ENCODE peak calls at places on chromosomes 3 and 15, in eight cellular contexts. One of them, this sample, is unnamed.

GRCh38 chr15:45136378-45136764 is 6.6 kb downstream of the DUOX1 start:
- DNase-seq in RCC 7860: no peak
- DNase-seq in NCI-H2029: no peak
- DNase-seq in body of pancreas: no peak
- DNase-seq in stimulated activated CD4-positive, alpha-beta T cell treated with anti-CD3 and anti-CD28 coated beads, Interleukin-15, amount 100 ng/mL, for 1 hour: no peak
- DNase-seq in left ventricle myocardium inferior: no peak
- DNase-seq in NAMALWA: peak; percentile 17
- DNase-seq in Karpas-422: no peak
- DNase-seq in this sample: no peak

GRCh38 chr3:69558912-69559311 is 173.0 kb upstream of the FRMD4B start:
- DNase-seq in RCC 7860: no peak
- DNase-seq in NCI-H2029: peak; percentile 61
- DNase-seq in body of pancreas: peak; percentile 79
- DNase-seq in stimulated activated CD4-positive, alpha-beta T cell treated with anti-CD3 and anti-CD28 coated beads, Interleukin-15, amount 100 ng/mL, for 1 hour: no peak
- DNase-seq in left ventricle myocardium inferior: no peak
- DNase-seq in NAMALWA: no peak
- DNase-seq in Karpas-422: no peak
- DNase-seq in this sample: no peak

GRCh38 chr15:70523192-70523591 is 240.2 kb downstream of the UACA start:
- DNase-seq in RCC 7860: no peak
- DNase-seq in NCI-H2029: no peak
- DNase-seq in body of pancreas: no peak
- DNase-seq in stimulated activated CD4-positive, alpha-beta T cell treated with anti-CD3 and anti-CD28 coated beads, Interleukin-15, amount 100 ng/mL, for 1 hour: no peak
- DNase-seq in left ventricle myocardium inferior: no peak
- DNase-seq in NAMALWA: no peak
- DNase-seq in Karpas-422: no peak
- DNase-seq in this sample: no peak

GRCh38 chr3:121667333-121667732 is 6.6 kb upstream of the HCLS1 start:
- DNase-seq in RCC 7860: no peak
- DNase-seq in NCI-H2029: no peak
- DNase-seq in body of pancreas: peak; percentile 23
- DNase-seq in stimulated activated CD4-positive, alpha-beta T cell treated with anti-CD3 and anti-CD28 coated beads, Interleukin-15, amount 100 ng/mL, for 1 hour: no peak
- DNase-seq in left ventricle myocardium inferior: no peak
- DNase-seq in NAMALWA: no peak
- DNase-seq in Karpas-422: no peak
- DNase-seq in this sample: no peak

GRCh38 chr15:59594493-59594942 is 17.1 kb upstream of the GCNT3 start:
- DNase-seq in RCC 7860: peak; percentile 99
- DNase-seq in NCI-H2029: no peak
- DNase-seq in body of pancreas: peak; percentile 52
- DNase-seq in stimulated activated CD4-positive, alpha-beta T cell treated with anti-CD3 and anti-CD28 coated beads, Interleukin-15, amount 100 ng/mL, for 1 hour: no peak
- DNase-seq in left ventricle myocardium inferior: no peak
- DNase-seq in NAMALWA: no peak
- DNase-seq in Karpas-422: no peak
- DNase-seq in this sample: no peak

GRCh38 chr15:46933332-46933731 is 784.0 kb upstream of the SEMA6D start:
- DNase-seq in RCC 7860: no peak
- DNase-seq in NCI-H2029: no peak
- DNase-seq in body of pancreas: no peak
- DNase-seq in stimulated activated CD4-positive, alpha-beta T cell treated with anti-CD3 and anti-CD28 coated beads, Interleukin-15, amount 100 ng/mL, for 1 hour: no peak
- DNase-seq in left ventricle myocardium inferior: no peak
- DNase-seq in NAMALWA: no peak
- DNase-seq in Karpas-422: no peak
- DNase-seq in this sample: no peak

GRCh38 chr15:28459279-28459678 is 73.5 kb downstream of the GOLGA8G start:
- DNase-seq in RCC 7860: peak; percentile 2
- DNase-seq in NCI-H2029: no peak
- DNase-seq in body of pancreas: no peak
- DNase-seq in stimulated activated CD4-positive, alpha-beta T cell treated with anti-CD3 and anti-CD28 coated beads, Interleukin-15, amount 100 ng/mL, for 1 hour: no peak
- DNase-seq in left ventricle myocardium inferior: no peak
- DNase-seq in NAMALWA: peak; percentile 0
- DNase-seq in Karpas-422: peak; percentile 37
- DNase-seq in this sample: no peak

GRCh38 chr15:40328711-40329240 is 5.3 kb downstream of the INAFM2 start:
- DNase-seq in RCC 7860: no peak
- DNase-seq in NCI-H2029: no peak
- DNase-seq in body of pancreas: no peak
- DNase-seq in stimulated activated CD4-positive, alpha-beta T cell treated with anti-CD3 and anti-CD28 coated beads, Interleukin-15, amount 100 ng/mL, for 1 hour: no peak
- DNase-seq in left ventricle myocardium inferior: no peak
- DNase-seq in NAMALWA: no peak
- DNase-seq in Karpas-422: no peak
- DNase-seq in this sample: no peak

GRCh38 chr15:58432421-58432820 is 630 bp downstream of the LIPC start:
- DNase-seq in RCC 7860: no peak
- DNase-seq in NCI-H2029: no peak
- DNase-seq in body of pancreas: no peak
- DNase-seq in stimulated activated CD4-positive, alpha-beta T cell treated with anti-CD3 and anti-CD28 coated beads, Interleukin-15, amount 100 ng/mL, for 1 hour: no peak
- DNase-seq in left ventricle myocardium inferior: no peak
- DNase-seq in NAMALWA: no peak
- DNase-seq in Karpas-422: no peak
- DNase-seq in this sample: no peak

GRCh38 chr15:66784174-66784573 is 82.1 kb downstream of the SMAD6 start:
- DNase-seq in RCC 7860: no peak
- DNase-seq in NCI-H2029: no peak
- DNase-seq in body of pancreas: no peak
- DNase-seq in stimulated activated CD4-positive, alpha-beta T cell treated with anti-CD3 and anti-CD28 coated beads, Interleukin-15, amount 100 ng/mL, for 1 hour: no peak
- DNase-seq in left ventricle myocardium inferior: no peak
- DNase-seq in NAMALWA: no peak
- DNase-seq in Karpas-422: no peak
- DNase-seq in this sample: no peak

GRCh38 chr3:158920375-158920774 is 118.5 kb downstream of the MFSD1 start:
- DNase-seq in RCC 7860: no peak
- DNase-seq in NCI-H2029: no peak
- DNase-seq in body of pancreas: no peak
- DNase-seq in stimulated activated CD4-positive, alpha-beta T cell treated with anti-CD3 and anti-CD28 coated beads, Interleukin-15, amount 100 ng/mL, for 1 hour: no peak
- DNase-seq in left ventricle myocardium inferior: no peak
- DNase-seq in NAMALWA: no peak
- DNase-seq in Karpas-422: no peak
- DNase-seq in this sample: no peak

GRCh38 chr3:69092030-69092513 is 7.3 kb downstream of the ARL6IP5 start:
- DNase-seq in RCC 7860: no peak
- DNase-seq in NCI-H2029: no peak
- DNase-seq in body of pancreas: no peak
- DNase-seq in stimulated activated CD4-positive, alpha-beta T cell treated with anti-CD3 and anti-CD28 coated beads, Interleukin-15, amount 100 ng/mL, for 1 hour: no peak
- DNase-seq in left ventricle myocardium inferior: no peak
- DNase-seq in NAMALWA: peak; percentile 56
- DNase-seq in Karpas-422: peak; percentile 78
- DNase-seq in this sample: no peak

GRCh38 chr15:77455696-77456293 is 35.1 kb downstream of the HMG20A start:
- DNase-seq in RCC 7860: no peak
- DNase-seq in NCI-H2029: no peak
- DNase-seq in body of pancreas: peak; percentile 3
- DNase-seq in stimulated activated CD4-positive, alpha-beta T cell treated with anti-CD3 and anti-CD28 coated beads, Interleukin-15, amount 100 ng/mL, for 1 hour: no peak
- DNase-seq in left ventricle myocardium inferior: no peak
- DNase-seq in NAMALWA: no peak
- DNase-seq in Karpas-422: no peak
- DNase-seq in this sample: no peak

GRCh38 chr3:88984832-88985231 is 122.6 kb upstream of the EPHA3 start:
- DNase-seq in RCC 7860: no peak
- DNase-seq in NCI-H2029: no peak
- DNase-seq in body of pancreas: no peak
- DNase-seq in stimulated activated CD4-positive, alpha-beta T cell treated with anti-CD3 and anti-CD28 coated beads, Interleukin-15, amount 100 ng/mL, for 1 hour: no peak
- DNase-seq in left ventricle myocardium inferior: no peak
- DNase-seq in NAMALWA: no peak
- DNase-seq in Karpas-422: no peak
- DNase-seq in this sample: no peak

GRCh38 chr3:16484216-16484615 is 29.3 kb downstream of the RFTN1 start:
- DNase-seq in RCC 7860: peak; percentile 72
- DNase-seq in NCI-H2029: no peak
- DNase-seq in body of pancreas: peak; percentile 47
- DNase-seq in stimulated activated CD4-positive, alpha-beta T cell treated with anti-CD3 and anti-CD28 coated beads, Interleukin-15, amount 100 ng/mL, for 1 hour: no peak
- DNase-seq in left ventricle myocardium inferior: no peak
- DNase-seq in NAMALWA: no peak
- DNase-seq in Karpas-422: no peak
- DNase-seq in this sample: peak; percentile 40

This sample was measured in stomach.